ENCODE peak calls at places on chromosome 1, in six cellular contexts. F is cardiac muscle cell, C is breast epithelium, K is bronchial epithelial cell, Q is heart right ventricle, M is mammary epithelial cell. B is an unnamed sample.

GRCh38 chr1:40901886-40902633 is 39.9 kb upstream of the CITED4 start:
- DNase-seq in F (no peak), C (peak), K (peak), Q (peak), M (peak), B (peak)

GRCh38 chr1:107105914-107106313 is 34.9 kb upstream of the NTNG1 start:
- DNase-seq in F (no peak), C (no peak), K (no peak), Q (no peak), M (no peak), B (no peak)

GRCh38 chr1:115306146-115306545 is 31.9 kb downstream of the NGF start:
- DNase-seq in F (no peak), C (no peak), K (no peak), Q (no peak), M (no peak), B (no peak)

GRCh38 chr1:91011726-91012125 is 10.1 kb downstream of the ZNF644 start:
- DNase-seq in F (no peak), C (no peak), K (no peak), Q (peak), M (peak), B (peak)

GRCh38 chr1:94418664-94419655 is 771 bp downstream of the ABCD3 start:
- DNase-seq in F (peak), C (peak), K (peak), Q (peak), M (peak), B (peak)

GRCh38 chr1:87108228-87108627 is 193.8 kb downstream of the HS2ST1 start:
- DNase-seq in F (no peak), C (no peak), K (no peak), Q (no peak), M (no peak), B (no peak)

GRCh38 chr1:223747838-223748335 is 35.5 kb downstream of the CAPN2 start:
- DNase-seq in F (no peak), C (no peak), K (no peak), Q (no peak), M (no peak), B (peak)

GRCh38 chr1:82755671-82756070 is 954.9 kb downstream of the ADGRL2 start:
- DNase-seq in F (no peak), C (no peak), K (no peak), Q (no peak), M (no peak), B (no peak)

GRCh38 chr1:47194314-47194713 is 4.5 kb upstream of the PDZK1IP1 start:
- DNase-seq in F (no peak), C (no peak), K (no peak), Q (no peak), M (no peak), B (no peak)

GRCh38 chr1:175322109-175322508 is 129.5 kb upstream of the KIAA0040 start:
- DNase-seq in F (no peak), C (no peak), K (no peak), Q (no peak), M (no peak), B (no peak)

GRCh38 chr1:42259059-42259738 is 75.8 kb downstream of the FOXJ3 start:
- DNase-seq in F (peak), C (no peak), K (no peak), Q (no peak), M (peak), B (peak)

GRCh38 chr1:155168456-155169210 is 4.5 kb downstream of the KRTCAP2 start:
- DNase-seq in F (no peak), C (no peak), K (no peak), Q (no peak), M (no peak), B (no peak)

GRCh38 chr1:46096269-46097148 is 35.9 kb downstream of the PIK3R3 start:
- DNase-seq in F (no peak), C (no peak), K (no peak), Q (no peak), M (no peak), B (no peak)

GRCh38 chr1:234768569-234769283 is 158.7 kb upstream of the IRF2BP2 start:
- DNase-seq in F (no peak), C (no peak), K (no peak), Q (no peak), M (no peak), B (no peak)

GRCh38 chr1:208741296-208741695 is 497.1 kb upstream of the PLXNA2 start:
- DNase-seq in F (no peak), C (no peak), K (no peak), Q (no peak), M (peak), B (no peak)

GRCh38 chr1:199002670-199003069 is 363.8 kb downstream of the PTPRC start:
- DNase-seq in F (no peak), C (no peak), K (no peak), Q (no peak), M (no peak), B (peak)

GRCh38 chr1:25641931-25642611 is 25.5 kb downstream of the MAN1C1 start:
- DNase-seq in F (no peak), C (no peak), K (no peak), Q (no peak), M (peak), B (peak)

GRCh38 chr1:116377564-116378529 is 4.8 kb downstream of the ATP1A1 start:
- DNase-seq in F (peak), C (peak), K (peak), Q (peak), M (peak), B (peak)

GRCh38 chr1:73781257-73781656 is 416.7 kb downstream of the LRRIQ3 start:
- DNase-seq in F (no peak), C (no peak), K (peak), Q (no peak), M (peak), B (peak)

GRCh38 chr1:156750191-156750931 is 1.1 kb downstream of the HDGF start:
- DNase-seq in F (no peak), C (peak), K (peak), Q (no peak), M (peak), B (peak)

GRCh38 chr1:171204311-171204710 is 19.2 kb downstream of the FMO2 start:
- DNase-seq in F (no peak), C (no peak), K (no peak), Q (no peak), M (no peak), B (no peak)

GRCh38 chr1:25695066-25695990 is 78.7 kb downstream of the MAN1C1 start:
- DNase-seq in F (peak), C (peak), K (peak), Q (peak), M (peak), B (peak)

GRCh38 chr1:29120955-29121485 is 2.7 kb downstream of the TMEM200B start:
- DNase-seq in F (peak), C (no peak), K (no peak), Q (no peak), M (no peak), B (peak)

GRCh38 chr1:29504266-29504665 is 267.9 kb downstream of the PTPRU start:
- DNase-seq in F (no peak), C (no peak), K (no peak), Q (no peak), M (no peak), B (no peak)

GRCh38 chr1:35220976-35221375 is 28.0 kb upstream of the SFPQ start:
- DNase-seq in F (peak), C (no peak), K (peak), Q (no peak), M (no peak), B (peak)

GRCh38 chr1:113320972-113321680 is 69.2 kb upstream of the MAGI3 start:
- DNase-seq in F (no peak), C (no peak), K (no peak), Q (no peak), M (no peak), B (no peak)

GRCh38 chr1:13710097-13710496 is 10.1 kb downstream of the PRDM2 start:
- DNase-seq in F (no peak), C (no peak), K (no peak), Q (no peak), M (no peak), B (no peak)

GRCh38 chr1:28983509-28984310 is 69.3 kb downstream of the EPB41 start:
- DNase-seq in F (peak), C (no peak), K (no peak), Q (peak), M (no peak), B (no peak)

GRCh38 chr1:165040641-165041040 is 315.9 kb downstream of the LMX1A start:
- DNase-seq in F (no peak), C (no peak), K (no peak), Q (no peak), M (no peak), B (no peak)

GRCh38 chr1:86776108-86776507 is 71.7 kb downstream of the SH3GLB1 start:
- DNase-seq in F (no peak), C (no peak), K (no peak), Q (no peak), M (no peak), B (peak)

GRCh38 chr1:220347654-220348175 is 75.5 kb upstream of the RAB3GAP2 start:
- DNase-seq in F (no peak), C (no peak), K (no peak), Q (no peak), M (no peak), B (no peak)

GRCh38 chr1:35715568-35716002 is 3.1 kb downstream of the C1orf216 start:
- DNase-seq in F (peak), C (no peak), K (peak), Q (peak), M (peak), B (peak)

GRCh38 chr1:172476218-172476811 is 32.4 kb upstream of the PIGC start:
- DNase-seq in F (peak), C (peak), K (peak), Q (no peak), M (peak), B (no peak)

GRCh38 chr1:228527596-228527995 is 40.4 kb downstream of the RNF187 start:
- DNase-seq in F (no peak), C (no peak), K (no peak), Q (no peak), M (no peak), B (no peak)

GRCh38 chr1:234755449-234755863 is 145.5 kb upstream of the IRF2BP2 start:
- DNase-seq in F (no peak), C (no peak), K (peak), Q (peak), M (no peak), B (peak)

GRCh38 chr1:241888232-241888631 is 40.2 kb downstream of the EXO1 start:
- DNase-seq in F (no peak), C (no peak), K (peak), Q (no peak), M (peak), B (peak)

DNA sequence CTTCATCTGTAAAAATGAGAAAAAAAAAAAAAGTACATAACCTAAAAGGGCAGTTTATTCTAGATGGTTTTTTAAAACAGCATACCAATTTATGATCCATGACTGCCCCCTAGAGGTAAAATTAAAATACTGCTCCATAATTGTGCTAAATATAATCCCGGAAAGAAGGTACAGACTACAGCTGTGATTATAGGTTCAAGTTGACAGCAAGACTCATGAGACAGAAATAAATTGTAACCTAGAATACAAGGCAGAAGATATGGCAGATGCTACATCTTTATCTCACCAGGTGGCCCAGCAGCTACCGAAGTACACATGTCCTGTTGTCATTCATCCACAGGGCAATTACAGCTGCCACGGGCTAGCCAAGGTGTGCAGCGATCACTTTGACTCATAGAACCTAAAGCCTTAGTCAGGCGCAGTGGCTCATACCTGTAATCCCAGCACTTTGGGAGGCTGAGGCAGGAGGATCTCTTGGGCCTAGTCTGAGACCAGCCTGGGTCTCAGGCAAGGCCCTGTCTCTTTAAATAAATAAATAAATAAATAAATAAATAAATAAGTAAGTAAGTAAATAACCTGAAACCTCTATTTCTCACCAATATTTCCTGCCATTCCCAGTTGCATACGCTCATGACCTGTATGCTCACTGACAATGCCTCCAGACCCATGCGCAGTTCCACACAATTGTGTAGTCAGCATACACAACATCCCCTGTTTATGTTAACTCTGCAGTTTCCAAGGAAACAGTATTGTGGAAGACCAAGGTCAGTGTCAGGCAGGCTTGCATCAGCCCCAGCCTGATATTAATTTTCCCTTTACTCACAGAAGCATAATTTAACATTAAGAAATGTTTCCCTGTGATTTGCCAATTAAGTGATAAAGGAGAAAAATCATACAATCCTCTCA is 18.3 kb upstream of the PPIE start:
- DNase-seq in F (peak), C (no peak), K (peak), Q (no peak), M (peak), B (peak)
- TF ChIP-seq CTCF in F (peak), C (peak), K (peak), Q (peak), M (peak), B (peak)

DNA sequence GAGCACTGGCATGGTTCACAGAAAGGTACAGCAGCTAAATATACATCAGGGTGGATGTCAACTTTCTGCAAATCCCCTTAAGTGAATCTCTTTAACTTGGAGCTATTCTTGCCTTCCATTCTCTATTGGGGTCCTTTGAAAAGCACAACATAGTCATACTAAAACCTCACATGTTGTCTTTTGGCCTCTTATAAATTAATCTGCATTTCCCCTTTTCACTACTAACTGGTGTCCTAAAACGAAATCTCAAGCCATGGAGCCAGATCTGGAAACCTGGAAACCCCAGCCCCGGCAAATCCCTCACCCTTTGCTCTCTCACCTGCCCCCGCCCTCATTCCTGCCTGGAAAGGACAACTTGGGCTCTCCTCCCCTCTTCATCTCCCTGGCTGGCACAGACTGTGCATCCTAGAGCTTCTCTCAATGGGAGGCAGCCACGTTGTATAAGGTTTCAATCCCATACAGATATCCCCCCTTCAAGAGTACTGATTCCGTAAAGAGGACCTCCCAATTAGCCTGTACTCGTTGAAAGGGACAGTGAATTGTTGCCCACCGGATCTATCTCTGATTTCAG is 1.5 kb downstream of the DUSP10 start:
- DNase-seq in F (no peak), C (no peak), K (no peak), Q (no peak), M (peak), B (no peak)
- H3K4me3 ChIP-seq in F (peak), C (peak), K (peak), Q (peak), M (peak), B (peak)

DNA sequence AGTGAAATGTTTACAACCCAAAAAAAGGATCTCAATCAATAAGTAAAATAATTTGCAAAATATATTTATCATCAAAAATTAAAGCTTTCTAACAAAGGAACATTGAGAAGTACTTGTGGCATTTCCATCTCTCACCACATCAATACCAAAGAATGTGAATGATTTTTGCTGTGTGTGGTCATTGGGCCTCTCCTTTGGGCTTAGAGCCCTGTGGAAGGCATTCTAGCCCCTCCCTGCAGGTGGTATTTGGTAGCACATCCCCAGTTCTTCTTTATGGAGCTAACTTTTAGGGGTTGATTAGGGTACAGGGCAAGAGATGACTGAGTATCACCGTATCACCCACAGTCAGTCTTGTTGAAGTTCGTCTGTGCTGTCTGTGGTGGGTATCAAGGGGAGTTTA is 294.1 kb upstream of the SGIP1 start:
- DNase-seq in F (no peak), C (no peak), K (no peak), Q (no peak), M (no peak), B (no peak)
- TF ChIP-seq CTCF in F (no peak), C (no peak), K (no peak), Q (no peak), M (peak), B (peak)

GRCh38 chr1:232894436-232894835 is 56.0 kb upstream of the NTPCR start:
- DNase-seq in F (no peak), C (no peak), K (no peak), Q (no peak), M (no peak), B (no peak)

GRCh38 chr1:232893481-232894313 is 56.7 kb upstream of the NTPCR start:
- DNase-seq in F (no peak), C (no peak), K (no peak), Q (no peak), M (no peak), B (no peak)

GRCh38 chr1:232891656-232892317 is 58.6 kb upstream of the NTPCR start:
- DNase-seq in F (no peak), C (no peak), K (no peak), Q (no peak), M (no peak), B (peak)

GRCh38 chr1:232891116-232891515 is 59.3 kb upstream of the NTPCR start:
- DNase-seq in F (no peak), C (no peak), K (no peak), Q (no peak), M (peak), B (peak)

DNA sequence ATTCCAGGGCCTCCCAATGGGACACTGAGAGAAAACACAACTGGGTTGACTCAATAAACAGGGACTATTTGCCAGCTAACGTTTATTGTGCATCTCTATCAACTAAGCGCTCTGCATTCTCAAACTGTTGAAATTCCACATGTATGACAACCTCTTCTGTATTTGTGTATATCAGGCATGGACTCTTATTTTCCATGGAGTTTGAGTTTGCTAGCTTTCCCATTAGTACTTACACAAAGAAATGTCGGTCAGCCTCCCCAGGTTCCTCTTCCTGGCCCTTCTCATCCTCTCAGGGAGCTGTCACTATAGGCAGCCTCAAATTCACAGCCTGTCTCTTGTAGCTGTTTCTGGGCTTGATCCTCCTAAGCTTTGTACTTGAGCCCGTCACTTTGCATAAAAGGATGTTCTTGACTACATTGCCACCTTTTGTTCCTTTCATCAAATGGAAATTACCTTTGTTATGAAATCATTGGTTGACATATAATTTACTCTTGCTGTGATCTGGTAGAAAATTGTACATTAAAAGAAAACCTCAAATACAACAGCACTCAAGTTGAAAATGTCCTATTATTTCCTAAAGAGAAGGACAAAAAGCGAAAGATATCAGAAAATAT is 60.0 kb upstream of the NTPCR start:
- DNase-seq in F (no peak), C (no peak), K (no peak), Q (no peak), M (no peak), B (no peak)
- H3K4me3 ChIP-seq in F (no peak), C (no peak), K (no peak), Q (no peak), M (no peak), B (no peak)

GRCh38 chr1:206761369-206761768 is 9.2 kb upstream of the IL19 start:
- DNase-seq in F (peak), C (no peak), K (no peak), Q (no peak), M (no peak), B (peak)
- TF ChIP-seq CTCF in F (peak), C (no peak), K (no peak), Q (no peak), M (peak), B (peak)